ENCODE peak calls at places on chromosomes 6 and 20, in ten cellular contexts. One of them, this sample, is unnamed. For H3K36me3, the result is how much of the 10 kb centered on the place peaks cover.

GRCh38 chr20:23147964-23148720 is 62.0 kb upstream of the CD93 start:
- DNase-seq in GM23338: no peak
- DNase-seq in OCI-LY7: no peak
- DNase-seq in right atrium auricular region: peak
- DNase-seq in sigmoid colon: peak
- DNase-seq in prostate gland: no peak
- DNase-seq in right lobe of liver: peak
- DNase-seq in left lung: peak
- DNase-seq in colonic mucosa: peak
- DNase-seq in IMR-90: peak
- DNase-seq in this sample: peak

GRCh38 chr20:17589161-17589834 is 19.4 kb downstream of the DSTN start:
- DNase-seq in IMR-90: no peak
- DNase-seq in right lobe of liver: no peak
- DNase-seq in prostate gland: no peak
- DNase-seq in OCI-LY7: no peak
- DNase-seq in sigmoid colon: no peak
- DNase-seq in GM23338: no peak
- DNase-seq in left lung: no peak
- DNase-seq in right atrium auricular region: no peak
- DNase-seq in colonic mucosa: no peak
- DNase-seq in this sample: peak

GRCh38 chr6:46221221-46221793 is 50.5 kb upstream of the ENPP5 start:
- DNase-seq in sigmoid colon: no peak
- DNase-seq in right atrium auricular region: no peak
- DNase-seq in GM23338: peak
- DNase-seq in right lobe of liver: no peak
- DNase-seq in left lung: no peak
- DNase-seq in prostate gland: no peak
- DNase-seq in colonic mucosa: no peak
- DNase-seq in IMR-90: peak
- DNase-seq in OCI-LY7: peak
- DNase-seq in this sample: peak

GRCh38 chr6:145082359-145082758 is 653.0 kb downstream of the EPM2A start:
- DNase-seq in left lung: no peak
- DNase-seq in GM23338: no peak
- DNase-seq in right lobe of liver: no peak
- DNase-seq in sigmoid colon: no peak
- DNase-seq in right atrium auricular region: no peak
- DNase-seq in IMR-90: no peak
- DNase-seq in prostate gland: no peak
- DNase-seq in colonic mucosa: no peak
- DNase-seq in OCI-LY7: no peak
- DNase-seq in this sample: no peak

GRCh38 chr6:116564921-116565872 is 6.1 kb upstream of the RWDD1 start:
- DNase-seq in right atrium auricular region: no peak
- DNase-seq in IMR-90: no peak
- DNase-seq in prostate gland: no peak
- DNase-seq in sigmoid colon: peak
- DNase-seq in left lung: peak
- DNase-seq in GM23338: peak
- DNase-seq in colonic mucosa: no peak
- DNase-seq in OCI-LY7: no peak
- DNase-seq in right lobe of liver: peak
- DNase-seq in this sample: peak

GRCh38 chr6:100160913-100161312 is 166.9 kb upstream of the MCHR2 start:
- DNase-seq in prostate gland: no peak
- DNase-seq in GM23338: peak
- DNase-seq in sigmoid colon: no peak
- DNase-seq in colonic mucosa: no peak
- DNase-seq in IMR-90: no peak
- DNase-seq in right atrium auricular region: no peak
- DNase-seq in right lobe of liver: no peak
- DNase-seq in OCI-LY7: no peak
- DNase-seq in left lung: no peak
- DNase-seq in this sample: no peak

GRCh38 chr20:20206788-20207187 is 154.5 kb downstream of the CFAP61 start:
- DNase-seq in IMR-90: no peak
- DNase-seq in colonic mucosa: no peak
- DNase-seq in OCI-LY7: no peak
- DNase-seq in right atrium auricular region: no peak
- DNase-seq in GM23338: no peak
- DNase-seq in prostate gland: no peak
- DNase-seq in sigmoid colon: no peak
- DNase-seq in left lung: no peak
- DNase-seq in right lobe of liver: no peak
- DNase-seq in this sample: no peak

GRCh38 chr6:58073263-58073662 is 755.8 kb downstream of the PRIM2 start:
- DNase-seq in left lung: peak
- DNase-seq in colonic mucosa: no peak
- DNase-seq in GM23338: no peak
- DNase-seq in prostate gland: no peak
- DNase-seq in right lobe of liver: no peak
- DNase-seq in IMR-90: no peak
- DNase-seq in OCI-LY7: no peak
- DNase-seq in right atrium auricular region: no peak
- DNase-seq in sigmoid colon: no peak
- DNase-seq in this sample: no peak

GRCh38 chr6:49955847-49956246 is 8.1 kb downstream of the DEFB114 start:
- DNase-seq in GM23338: no peak
- DNase-seq in sigmoid colon: no peak
- DNase-seq in IMR-90: no peak
- DNase-seq in right lobe of liver: no peak
- DNase-seq in left lung: no peak
- DNase-seq in colonic mucosa: no peak
- DNase-seq in OCI-LY7: no peak
- DNase-seq in right atrium auricular region: no peak
- DNase-seq in prostate gland: no peak
- DNase-seq in this sample: no peak

GRCh38 chr20:33648396-33649004 is 13.6 kb upstream of the C20orf144 start:
- DNase-seq in IMR-90: no peak
- DNase-seq in OCI-LY7: no peak
- DNase-seq in GM23338: no peak
- DNase-seq in left lung: peak
- DNase-seq in right lobe of liver: no peak
- DNase-seq in prostate gland: no peak
- DNase-seq in sigmoid colon: no peak
- DNase-seq in colonic mucosa: no peak
- DNase-seq in right atrium auricular region: no peak
- DNase-seq in this sample: no peak

GRCh38 chr6:128336436-128337095 is 183.8 kb downstream of the PTPRK start:
- DNase-seq in right lobe of liver: no peak
- DNase-seq in prostate gland: no peak
- DNase-seq in colonic mucosa: no peak
- DNase-seq in right atrium auricular region: no peak
- DNase-seq in OCI-LY7: no peak
- DNase-seq in left lung: no peak
- DNase-seq in sigmoid colon: no peak
- DNase-seq in IMR-90: peak
- DNase-seq in GM23338: no peak
- DNase-seq in this sample: no peak

GRCh38 chr6:116316772-116317467 is 37.2 kb upstream of the TSPYL1 start:
- DNase-seq in GM23338: no peak
- DNase-seq in IMR-90: no peak
- DNase-seq in sigmoid colon: peak
- DNase-seq in OCI-LY7: no peak
- DNase-seq in right atrium auricular region: peak
- DNase-seq in right lobe of liver: no peak
- DNase-seq in prostate gland: no peak
- DNase-seq in colonic mucosa: no peak
- DNase-seq in left lung: no peak
- DNase-seq in this sample: peak

GRCh38 chr20:51687071-51687470 is 81.1 kb downstream of the ATP9A start:
- DNase-seq in colonic mucosa: no peak
- DNase-seq in sigmoid colon: no peak
- DNase-seq in prostate gland: no peak
- DNase-seq in OCI-LY7: no peak
- DNase-seq in right lobe of liver: no peak
- DNase-seq in left lung: no peak
- DNase-seq in IMR-90: peak
- DNase-seq in GM23338: no peak
- DNase-seq in right atrium auricular region: no peak
- DNase-seq in this sample: no peak

GRCh38 chr6:169691260-169691659 is 10.6 kb downstream of the WDR27 start:
- DNase-seq in sigmoid colon: no peak
- DNase-seq in OCI-LY7: no peak
- DNase-seq in IMR-90: no peak
- DNase-seq in left lung: no peak
- DNase-seq in right atrium auricular region: no peak
- DNase-seq in right lobe of liver: no peak
- DNase-seq in prostate gland: no peak
- DNase-seq in colonic mucosa: no peak
- DNase-seq in GM23338: no peak
- DNase-seq in this sample: no peak
- H3K36me3 ChIP-seq in sigmoid colon: under half
- H3K36me3 ChIP-seq in OCI-LY7: half or more
- H3K36me3 ChIP-seq in IMR-90: under half
- H3K36me3 ChIP-seq in left lung: under half
- H3K36me3 ChIP-seq in right atrium auricular region: under half
- H3K36me3 ChIP-seq in right lobe of liver: under half
- H3K36me3 ChIP-seq in prostate gland: under half
- H3K36me3 ChIP-seq in colonic mucosa: under half
- H3K36me3 ChIP-seq in GM23338: under half
- H3K36me3 ChIP-seq in this sample: under half

DNA sequence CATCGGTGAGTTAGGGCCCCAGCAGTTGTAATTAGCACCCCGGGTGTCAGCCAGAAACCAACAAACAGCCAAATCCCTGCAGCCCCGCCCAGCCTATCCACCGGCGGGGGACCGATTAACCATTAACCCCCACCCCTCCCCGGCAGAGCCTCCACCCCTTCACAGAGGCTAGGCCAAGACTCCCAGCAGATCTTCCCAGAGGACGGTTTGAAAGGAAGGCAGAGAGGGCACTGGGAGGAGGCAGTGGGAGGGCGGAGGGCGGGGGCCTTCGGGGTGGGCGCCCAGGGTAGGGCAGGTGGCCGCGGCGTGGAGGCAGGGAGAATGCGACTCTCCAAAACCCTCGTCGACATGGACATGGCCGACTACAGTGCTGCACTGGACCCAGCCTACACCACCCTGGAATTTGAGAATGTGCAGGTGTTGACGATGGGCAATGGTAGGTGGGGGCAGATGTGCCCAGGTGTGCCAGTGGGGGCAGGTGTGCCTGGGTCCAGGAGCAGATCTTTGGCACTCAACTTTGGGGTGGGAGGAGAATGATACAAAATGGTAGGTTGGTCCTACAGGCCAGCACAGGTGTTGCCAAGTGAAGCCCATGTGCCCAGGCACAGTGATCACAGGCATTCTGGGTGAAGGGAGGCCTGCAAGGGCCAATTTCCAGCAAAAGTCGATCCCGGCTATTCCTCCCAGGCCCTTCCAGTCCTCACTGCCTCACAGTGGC is 45.7 kb downstream of the HNF4A start:
- DNase-seq in colonic mucosa: peak
- DNase-seq in left lung: no peak
- DNase-seq in prostate gland: no peak
- DNase-seq in IMR-90: no peak
- DNase-seq in right lobe of liver: peak
- DNase-seq in GM23338: no peak
- DNase-seq in right atrium auricular region: no peak
- DNase-seq in OCI-LY7: no peak
- DNase-seq in sigmoid colon: no peak
- DNase-seq in this sample: no peak
- H3K36me3 ChIP-seq in colonic mucosa: under half
- H3K36me3 ChIP-seq in left lung: under half
- H3K36me3 ChIP-seq in prostate gland: under half
- H3K36me3 ChIP-seq in IMR-90: under half
- H3K36me3 ChIP-seq in right lobe of liver: under half
- H3K36me3 ChIP-seq in GM23338: under half
- H3K36me3 ChIP-seq in right atrium auricular region: under half
- H3K36me3 ChIP-seq in OCI-LY7: under half
- H3K36me3 ChIP-seq in sigmoid colon: under half
- H3K36me3 ChIP-seq in this sample: under half

GRCh38 chr6:125140808-125141207 is 12.8 kb upstream of the TPD52L1 start:
- DNase-seq in left lung: no peak
- DNase-seq in sigmoid colon: no peak
- DNase-seq in OCI-LY7: no peak
- DNase-seq in IMR-90: peak
- DNase-seq in GM23338: no peak
- DNase-seq in right atrium auricular region: no peak
- DNase-seq in prostate gland: no peak
- DNase-seq in right lobe of liver: no peak
- DNase-seq in colonic mucosa: no peak
- DNase-seq in this sample: no peak
- H3K36me3 ChIP-seq in left lung: under half
- H3K36me3 ChIP-seq in sigmoid colon: under half
- H3K36me3 ChIP-seq in OCI-LY7: under half
- H3K36me3 ChIP-seq in IMR-90: under half
- H3K36me3 ChIP-seq in GM23338: under half
- H3K36me3 ChIP-seq in right atrium auricular region: under half
- H3K36me3 ChIP-seq in prostate gland: under half
- H3K36me3 ChIP-seq in right lobe of liver: under half
- H3K36me3 ChIP-seq in colonic mucosa: under half
- H3K36me3 ChIP-seq in this sample: under half

GRCh38 chr6:42935322-42935721 is 6.0 kb downstream of the CNPY3 start:
- DNase-seq in right atrium auricular region: no peak
- DNase-seq in IMR-90: no peak
- DNase-seq in GM23338: no peak
- DNase-seq in prostate gland: no peak
- DNase-seq in colonic mucosa: no peak
- DNase-seq in left lung: peak
- DNase-seq in right lobe of liver: no peak
- DNase-seq in OCI-LY7: no peak
- DNase-seq in sigmoid colon: no peak
- DNase-seq in this sample: no peak
- H3K36me3 ChIP-seq in right atrium auricular region: under half
- H3K36me3 ChIP-seq in IMR-90: under half
- H3K36me3 ChIP-seq in GM23338: under half
- H3K36me3 ChIP-seq in prostate gland: under half
- H3K36me3 ChIP-seq in colonic mucosa: under half
- H3K36me3 ChIP-seq in left lung: half or more
- H3K36me3 ChIP-seq in right lobe of liver: under half
- H3K36me3 ChIP-seq in OCI-LY7: half or more
- H3K36me3 ChIP-seq in sigmoid colon: under half
- H3K36me3 ChIP-seq in this sample: under half